ENCODE peak calls at places on chromosomes 4 and X, in six cellular contexts. B is cardiac muscle cell; N is SK-N-SH; Z is thyroid gland; G is CD8-positive, alpha-beta memory T cell; R is pancreas. Q is an unnamed sample.
A peak's percentile ranks its signal among the peaks of the same experiment; 100 is the strongest.

GRCh38 chr4:150305995-150306394 is 227.8 kb downstream of the DCLK2 start:
- DNase-seq in B (no peak), N (no peak), Z (no peak), G (no peak), R (no peak), Q (no peak)

GRCh38 chr4:124708517-124709300 is 3.8 kb downstream of the ANKRD50 start:
- DNase-seq in B (no peak), N (no peak), Z (no peak), G (no peak), R (no peak), Q (no peak)

GRCh38 chrX:154486396-154487207 is at the start of gene UBL4A:
- DNase-seq in B (peak; percentile 59), N (peak; percentile 86), Z (peak; percentile 92), G (peak; percentile 68), R (peak; percentile 83), Q (peak; percentile 65)

GRCh38 chr4:47577779-47578553 is 92.9 kb downstream of the ATP10D start:
- DNase-seq in B (no peak), N (no peak), Z (no peak), G (no peak), R (no peak), Q (no peak)

GRCh38 chr4:116055857-116056827 is 942.7 kb upstream of the NDST4 start:
- DNase-seq in B (no peak), N (peak; percentile 1), Z (no peak), G (no peak), R (no peak), Q (no peak)

GRCh38 chr4:113682730-113683129 is 78.8 kb downstream of the CAMK2D start:
- DNase-seq in B (no peak), N (no peak), Z (no peak), G (no peak), R (no peak), Q (no peak)

GRCh38 chrX:120604359-120604782 is 470 bp downstream of the MCTS1 start:
- DNase-seq in B (peak; percentile 1), N (peak; percentile 55), Z (no peak), G (peak; percentile 51), R (no peak), Q (peak; percentile 54)

GRCh38 chrX:2502668-2503519 is 2.1 kb upstream of the DHRSX start:
- DNase-seq in B (no peak), N (no peak), Z (no peak), G (no peak), R (peak; percentile 35), Q (no peak)

GRCh38 chr4:48247142-48247877 is 22.3 kb downstream of the TEC start:
- DNase-seq in B (no peak), N (no peak), Z (no peak), G (no peak), R (no peak), Q (no peak)

GRCh38 chrX:8743126-8743732 is 11.3 kb upstream of the ANOS1 start:
- DNase-seq in B (peak; percentile 78), N (peak; percentile 41), Z (peak; percentile 38), G (peak; percentile 64), R (peak; percentile 88), Q (peak; percentile 69)

GRCh38 chrX:70332600-70332999 is 42.7 kb downstream of the KIF4A start:
- DNase-seq in B (no peak), N (no peak), Z (no peak), G (no peak), R (no peak), Q (no peak)

GRCh38 chr4:52837716-52838558 is 24.2 kb upstream of the RASL11B start:
- DNase-seq in B (peak; percentile 17), N (no peak), Z (no peak), G (no peak), R (no peak), Q (peak; percentile 93)

GRCh38 chrX:13432376-13432775 is 112.5 kb upstream of the ATXN3L start:
- DNase-seq in B (no peak), N (no peak), Z (peak; percentile 29), G (no peak), R (no peak), Q (no peak)

GRCh38 chr4:56750231-56750630 is 69.1 kb upstream of the HOPX start:
- DNase-seq in B (no peak), N (no peak), Z (no peak), G (no peak), R (no peak), Q (no peak)

GRCh38 chr4:85763207-85763606 is 288.3 kb downstream of the ARHGAP24 start:
- DNase-seq in B (no peak), N (no peak), Z (no peak), G (no peak), R (no peak), Q (no peak)

GRCh38 chr4:128600410-128600809 is 209.1 kb upstream of the JADE1 start:
- DNase-seq in B (no peak), N (no peak), Z (peak; percentile 54), G (no peak), R (no peak), Q (no peak)

GRCh38 chr4:128916832-128917231 is 107.3 kb downstream of the JADE1 start:
- DNase-seq in B (no peak), N (no peak), Z (peak; percentile 3), G (no peak), R (no peak), Q (no peak)

GRCh38 chrX:15146515-15146914 is 123.4 kb downstream of the ASB9 start:
- DNase-seq in B (peak; percentile 32), N (peak; percentile 22), Z (no peak), G (no peak), R (peak; percentile 46), Q (no peak)

GRCh38 chr4:151199496-151200190 is 77.3 kb upstream of the PRSS48 start:
- DNase-seq in B (no peak), N (no peak), Z (no peak), G (no peak), R (no peak), Q (no peak)

GRCh38 chr4:89022426-89023128 is 34.4 kb downstream of the FAM13A start:
- DNase-seq in B (no peak), N (no peak), Z (no peak), G (no peak), R (no peak), Q (peak; percentile 78)

GRCh38 chrX:44480591-44480990 is 62.1 kb downstream of the FUNDC1 start:
- DNase-seq in B (peak; percentile 43), N (no peak), Z (peak; percentile 2), G (no peak), R (no peak), Q (no peak)

GRCh38 chr4:166400270-166400894 is 527.3 kb downstream of the TLL1 start:
- DNase-seq in B (peak; percentile 8), N (no peak), Z (no peak), G (no peak), R (no peak), Q (no peak)

GRCh38 chr4:89438102-89438831 is 130.7 kb upstream of the GPRIN3 start:
- DNase-seq in B (peak; percentile 58), N (peak; percentile 34), Z (peak; percentile 27), G (peak; percentile 53), R (peak; percentile 54), Q (peak; percentile 73)

GRCh38 chr4:100049872-100050271 is 99.8 kb upstream of the H2AZ1 start:
- DNase-seq in B (no peak), N (no peak), Z (no peak), G (no peak), R (no peak), Q (no peak)

DNA sequence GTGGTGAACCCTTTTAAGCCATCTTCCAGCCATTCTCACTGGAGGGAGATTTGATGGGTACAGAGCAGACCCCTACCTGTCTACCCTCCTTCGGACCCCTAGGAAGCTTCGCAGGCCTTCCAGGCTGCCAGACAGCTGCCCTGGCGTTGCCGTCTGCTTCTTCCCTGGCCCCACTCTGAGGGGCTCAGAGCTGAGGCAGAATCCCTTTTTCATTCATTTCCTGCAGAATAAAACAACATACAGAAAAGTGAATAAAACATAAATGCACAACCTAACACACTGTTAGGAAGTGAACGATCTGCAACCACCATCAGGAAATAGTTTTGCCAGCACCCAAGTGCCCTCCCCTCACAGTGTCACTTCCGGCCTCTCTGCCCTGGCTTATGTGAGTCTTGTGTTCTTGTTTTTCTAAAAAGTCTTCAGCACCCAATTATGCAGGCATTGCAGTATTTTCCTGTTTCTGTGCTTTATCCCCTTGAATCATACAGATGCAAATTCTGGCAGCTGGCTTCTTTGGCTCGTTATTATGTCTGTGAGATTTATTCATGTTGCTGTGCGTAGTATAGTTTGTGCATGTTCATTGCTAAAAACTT is 5.6 kb upstream of the ADD1 start:
- DNase-seq in B (no peak), N (peak; percentile 30), Z (peak; percentile 24), G (peak; percentile 84), R (no peak), Q (no peak)
- H3K4me1 ChIP-seq in B (peaks cover 7% of the 10 kb centered on the region), N (peaks cover 7% of the 10 kb centered on the region), Z (peaks cover 22% of the 10 kb centered on the region), G (peaks cover 64% of the 10 kb centered on the region), R (peaks cover 10% of the 10 kb centered on the region), Q (no peaks in the 10 kb centered on the region)

GRCh38 chr4:10095296-10095991 is 21.2 kb downstream of the WDR1 start:
- DNase-seq in B (no peak), N (no peak), Z (no peak), G (peak; percentile 56), R (no peak), Q (no peak)

GRCh38 chr4:10096201-10096975 is 20.2 kb downstream of the WDR1 start:
- DNase-seq in B (no peak), N (no peak), Z (no peak), G (peak; percentile 89), R (no peak), Q (peak; percentile 34)

GRCh38 chr4:10093273-10093621 is 23.4 kb downstream of the WDR1 start:
- DNase-seq in B (no peak), N (no peak), Z (no peak), G (no peak), R (no peak), Q (no peak)

GRCh38 chr4:10093801-10094552 is 22.6 kb downstream of the WDR1 start:
- DNase-seq in B (peak; percentile 80), N (peak; percentile 50), Z (peak; percentile 75), G (no peak), R (no peak), Q (no peak)

DNA sequence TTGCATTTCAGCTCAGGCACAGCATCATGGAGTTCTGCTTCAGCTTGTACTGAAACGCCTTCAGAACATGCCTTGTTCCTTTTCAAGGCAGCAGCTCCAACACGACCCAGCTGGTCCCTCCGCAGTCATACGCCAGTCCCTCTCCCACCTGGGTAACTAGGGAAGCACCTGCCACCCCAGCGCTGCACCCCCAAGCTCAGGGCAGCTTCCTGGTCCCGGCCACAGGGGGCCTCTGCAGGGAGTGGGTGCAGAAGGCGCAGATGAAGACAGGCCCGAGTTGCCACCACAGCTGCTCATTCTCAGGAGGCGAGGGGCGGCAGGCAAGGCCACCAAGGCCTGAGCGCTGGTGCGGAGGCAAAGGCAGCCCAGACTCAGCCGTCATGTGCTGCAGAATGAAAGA is 21.8 kb downstream of the WDR1 start:
- DNase-seq in B (no peak), N (no peak), Z (no peak), G (no peak), R (no peak), Q (no peak)
- H3K4me1 ChIP-seq in B (peaks cover 58% of the 10 kb centered on the region), N (peaks cover 21% of the 10 kb centered on the region), Z (peaks cover 49% of the 10 kb centered on the region), G (peaks cover 79% of the 10 kb centered on the region), R (peaks cover 5% of the 10 kb centered on the region), Q (no peaks in the 10 kb centered on the region)

GRCh38 chr4:40299126-40299525 is 36.0 kb upstream of the CHRNA9 start:
- DNase-seq in B (no peak), N (no peak), Z (no peak), G (no peak), R (no peak), Q (no peak)
- H3K4me1 ChIP-seq in B (no peaks in the 10 kb centered on the region), N (no peaks in the 10 kb centered on the region), Z (no peaks in the 10 kb centered on the region), G (peaks cover 68% of the 10 kb centered on the region), R (no peaks in the 10 kb centered on the region), Q (peaks cover 7% of the 10 kb centered on the region)

DNA sequence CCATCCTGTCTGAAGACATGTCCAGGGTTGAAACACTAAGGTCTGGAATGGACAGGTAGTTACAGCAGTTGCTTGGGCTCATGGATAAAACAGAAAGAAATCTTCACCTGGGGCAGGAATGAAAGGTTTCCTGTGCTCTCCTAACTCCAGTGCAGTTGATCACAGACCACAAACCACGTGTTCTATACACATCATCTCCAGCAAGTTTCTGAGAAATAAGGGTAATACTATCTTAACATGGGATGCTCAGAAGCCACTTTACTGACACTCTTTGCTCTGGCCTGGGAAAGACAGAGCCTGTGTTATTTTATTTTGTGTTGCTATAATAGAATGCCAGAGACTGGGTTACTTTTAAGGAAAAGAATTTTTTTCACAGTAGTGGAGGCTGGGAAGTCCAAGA is 16.0 kb downstream of the MAGEB10 start:
- DNase-seq in B (no peak), N (no peak), Z (no peak), G (no peak), R (no peak), Q (no peak)
- H3K4me1 ChIP-seq in B (no peaks in the 10 kb centered on the region), N (no peaks in the 10 kb centered on the region), Z (no peaks in the 10 kb centered on the region), G (no peaks in the 10 kb centered on the region), R (no peaks in the 10 kb centered on the region), Q (no peaks in the 10 kb centered on the region)